ENCODE peak calls at places on chromosomes 11 and 22, in seven cellular contexts. Q, I, W, D, P, C and E are unnamed samples.

GRCh38 chr11:113288286-113288863 is 26.0 kb upstream of the TTC12 start:
- DNase-seq in P (no peak), Q (no peak), D (no peak), C (no peak), I (no peak), W (no peak), E (no peak)

GRCh38 chr22:39725351-39726035 is 154.9 kb downstream of the CACNA1I start:
- DNase-seq in Q (no peak), P (no peak), C (no peak), D (no peak), W (peak; percentile 35), I (no peak), E (no peak)

GRCh38 chr22:37060801-37061610 is 9.5 kb downstream of the KCTD17 start:
- DNase-seq in P (no peak), C (peak; percentile 64), D (no peak), I (no peak), W (no peak), Q (no peak), E (no peak)

GRCh38 chr11:92888701-92889100 is 80.8 kb upstream of the MTNR1B start:
- DNase-seq in C (no peak), Q (no peak), D (no peak), W (no peak), P (no peak), I (no peak), E (no peak)

GRCh38 chr11:75301602-75302345 is 49.7 kb downstream of the ARRB1 start:
- DNase-seq in I (no peak), D (peak; percentile 39), Q (no peak), C (no peak), W (no peak), P (peak; percentile 61), E (peak; percentile 50)

GRCh38 chr11:134511255-134511654 is 99.2 kb upstream of the B3GAT1 start:
- DNase-seq in W (no peak), C (no peak), P (no peak), Q (peak; percentile 3), I (no peak), D (no peak), E (no peak)

GRCh38 chr11:68343761-68344256 is 31.4 kb downstream of the LRP5 start:
- DNase-seq in Q (no peak), W (no peak), D (no peak), C (no peak), I (no peak), P (no peak), E (no peak)

GRCh38 chr22:36918730-36919129 is 5.3 kb downstream of the CSF2RB start:
- DNase-seq in W (no peak), I (no peak), D (no peak), Q (no peak), P (no peak), C (no peak), E (no peak)

GRCh38 chr11:126146454-126147192 is 64.8 kb downstream of the RPUSD4 start:
- DNase-seq in D (no peak), W (no peak), C (no peak), Q (no peak), I (no peak), P (no peak), E (no peak)

GRCh38 chr22:46196268-46196667 is 45.9 kb downstream of the PPARA start:
- DNase-seq in W (no peak), I (no peak), C (no peak), Q (no peak), D (peak; percentile 79), P (peak; percentile 83), E (peak; percentile 88)

GRCh38 chr11:101478587-101479375 is 105.0 kb downstream of the TRPC6 start:
- DNase-seq in C (no peak), P (no peak), I (peak; percentile 44), W (no peak), Q (no peak), D (no peak), E (no peak)

GRCh38 chr11:115215694-115216615 is 288.3 kb downstream of the CADM1 start:
- DNase-seq in W (no peak), P (no peak), I (no peak), Q (no peak), C (no peak), D (no peak), E (no peak)

DNA sequence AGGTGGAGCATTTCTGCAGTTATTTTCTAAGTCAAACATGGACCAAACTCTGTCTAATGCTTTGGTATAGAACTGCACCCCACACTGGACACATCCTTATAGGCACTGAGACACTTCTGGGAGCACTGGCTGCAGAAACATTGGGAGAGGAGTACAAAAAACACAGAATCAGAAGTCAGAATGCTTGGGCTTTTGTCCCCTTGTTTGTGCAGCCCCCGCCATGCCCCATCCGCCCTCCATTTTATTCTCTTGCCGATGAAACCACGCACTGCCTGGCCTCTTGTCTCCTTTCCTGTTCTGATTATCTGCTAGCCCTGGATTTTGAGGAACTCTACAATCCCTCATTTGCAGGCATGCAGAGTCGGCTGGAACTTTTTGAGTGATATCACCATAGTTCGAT is 1201.2 kb downstream of the TBC1D22A start:
- DNase-seq in Q (no peak), P (no peak), D (no peak), W (no peak), I (no peak), C (no peak), E (no peak)
- H3K9me3 ChIP-seq in Q (no peaks in the 10 kb centered on the region), P (no peaks in the 10 kb centered on the region), D (peaks cover 7% of the 10 kb centered on the region), W (peaks cover 5% of the 10 kb centered on the region), I (no peaks in the 10 kb centered on the region), C (no peaks in the 10 kb centered on the region), E (no peaks in the 10 kb centered on the region)

DNA sequence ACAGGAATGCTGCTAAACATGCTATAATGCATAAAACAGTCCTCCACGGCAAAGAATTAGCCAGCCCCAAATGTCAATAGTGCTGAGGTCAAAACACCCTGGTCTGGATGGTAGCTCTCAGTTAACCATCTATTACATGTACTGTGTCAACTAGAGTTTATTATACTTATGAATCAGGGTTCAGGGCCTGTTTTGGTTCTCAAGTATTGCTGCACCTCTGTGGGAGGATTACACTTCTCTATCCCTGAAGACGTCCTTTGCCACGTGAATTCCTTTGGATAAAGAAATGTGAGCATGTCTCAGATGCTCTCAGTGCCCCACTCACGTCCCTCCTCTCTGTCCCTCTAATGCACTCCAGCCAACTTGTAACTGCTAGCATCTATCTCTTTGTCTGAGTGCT is 53.4 kb downstream of the SLC1A2 start:
- DNase-seq in C (no peak), P (no peak), I (no peak), Q (no peak), W (no peak), D (no peak), E (no peak)
- H3K27ac ChIP-seq in C (no peak overlapping the region), P (peak overlapping the region; percentile 83), I (no peak overlapping the region), Q (peak overlapping the region; percentile 87), W (peak overlapping the region; percentile 80), D (peak overlapping the region; percentile 78), E (no peak overlapping the region)

DNA sequence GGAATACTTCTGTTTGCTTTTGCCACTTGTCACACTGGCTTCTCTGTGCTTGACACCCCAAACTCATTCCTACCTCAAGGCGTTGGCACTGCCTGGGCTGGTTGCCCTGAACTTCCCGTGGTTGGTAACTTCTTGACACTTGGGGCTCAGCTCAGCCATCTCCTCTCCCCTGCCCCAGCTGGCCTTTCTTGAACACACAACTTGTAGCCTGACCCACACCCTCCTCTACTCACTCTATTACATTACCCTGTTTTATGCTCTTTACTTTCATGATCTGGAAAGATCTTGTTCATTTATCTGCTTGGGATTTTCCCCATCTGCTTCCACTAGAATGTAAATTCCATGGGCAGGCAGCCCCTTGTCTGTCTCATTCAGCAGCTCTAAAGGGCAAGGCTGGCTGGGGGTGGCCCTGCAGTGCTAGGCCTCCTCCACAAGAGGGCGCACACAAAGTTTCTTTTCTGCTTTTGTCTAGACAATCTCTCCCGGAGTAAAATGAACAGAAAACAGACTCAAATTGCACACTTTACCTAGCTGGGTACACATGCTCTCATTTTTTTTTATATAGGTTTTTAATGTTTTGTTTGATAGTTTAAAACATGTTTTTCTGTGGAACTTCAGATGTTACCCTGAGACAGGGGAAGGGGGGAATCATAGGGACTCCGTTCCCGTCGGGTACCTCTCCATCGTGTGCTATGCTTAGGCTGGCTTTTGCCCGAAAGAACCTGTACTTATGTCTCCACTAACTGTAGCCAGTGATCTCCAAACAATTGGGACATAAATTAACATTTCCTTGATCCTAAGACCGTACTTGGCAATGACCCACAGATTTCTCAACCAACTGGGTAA is 16.4 kb upstream of the MRGPRX2 start:
- DNase-seq in C (peak; percentile 64), I (peak; percentile 62), D (peak; percentile 36), P (no peak), Q (peak; percentile 35), W (no peak), E (peak; percentile 64)
- H3K4me1 ChIP-seq in C (no peaks in the 10 kb centered on the region), I (peaks cover 4% of the 10 kb centered on the region), D (peaks cover 5% of the 10 kb centered on the region), P (peaks cover 3% of the 10 kb centered on the region), Q (no peaks in the 10 kb centered on the region), W (no peaks in the 10 kb centered on the region), E (no peaks in the 10 kb centered on the region)

DNA sequence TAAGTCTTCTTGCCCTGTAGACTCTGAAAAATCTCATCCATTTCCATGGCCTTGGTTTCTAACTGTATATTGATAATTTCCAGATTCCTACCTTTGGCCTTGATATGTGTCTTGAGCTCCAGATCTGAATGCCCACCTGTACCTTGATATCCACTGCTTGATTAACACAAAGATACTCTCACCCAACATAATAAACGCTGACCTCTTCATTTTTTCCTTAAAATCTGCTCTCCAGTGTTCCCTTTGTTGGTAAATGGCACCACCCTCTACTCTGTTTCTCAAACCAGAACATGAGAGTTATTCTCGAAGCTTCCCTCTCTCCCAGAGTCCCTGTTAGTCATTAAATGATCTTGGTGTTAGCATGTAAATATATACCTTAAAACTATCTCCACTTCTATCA is 13.4 kb downstream of the TUG1 start:
- DNase-seq in P (no peak), I (no peak), D (no peak), W (no peak), Q (no peak), C (no peak), E (no peak)
- H3K9me3 ChIP-seq in P (no peaks in the 10 kb centered on the region), I (peaks cover 27% of the 10 kb centered on the region), D (peaks cover 89% of the 10 kb centered on the region), W (peaks cover 91% of the 10 kb centered on the region), Q (no peaks in the 10 kb centered on the region), C (peaks cover 4% of the 10 kb centered on the region), E (no peaks in the 10 kb centered on the region)

GRCh38 chr11:119567667-119568582 is 145.0 kb upstream of the THY1 start:
- DNase-seq in W (no peak), Q (no peak), D (no peak), I (no peak), C (no peak), P (peak; percentile 31), E (no peak)
- H3K27ac ChIP-seq in W (no peak overlapping the region), Q (no peak overlapping the region), D (peak overlapping the region; percentile 54), I (no peak overlapping the region), C (no peak overlapping the region), P (peak overlapping the region; percentile 46), E (no peak overlapping the region)

GRCh38 chr11:57314221-57314973 is 10.4 kb downstream of the TNKS1BP1 start:
- DNase-seq in P (no peak), D (no peak), Q (no peak), W (no peak), C (no peak), I (no peak), E (peak; percentile 8)

GRCh38 chr11:57315491-57315890 is 9.3 kb downstream of the TNKS1BP1 start:
- DNase-seq in W (no peak), C (no peak), Q (no peak), I (no peak), D (no peak), P (no peak), E (peak; percentile 15)

GRCh38 chr11:57318178-57318577 is 6.6 kb downstream of the TNKS1BP1 start:
- DNase-seq in C (no peak), Q (no peak), W (no peak), P (peak; percentile 70), D (no peak), I (no peak), E (peak; percentile 79)

GRCh38 chr11:57313788-57314135 is 11.0 kb downstream of the TNKS1BP1 start:
- DNase-seq in I (no peak), W (no peak), C (no peak), Q (no peak), D (no peak), P (no peak), E (no peak)

GRCh38 chr11:57316017-57316416 is 8.7 kb downstream of the TNKS1BP1 start:
- DNase-seq in W (no peak), P (no peak), Q (no peak), C (no peak), I (no peak), D (no peak), E (peak; percentile 55)
- H3K4me1 ChIP-seq in W (peaks cover 43% of the 10 kb centered on the region), P (peaks cover 80% of the 10 kb centered on the region), Q (peaks cover 27% of the 10 kb centered on the region), C (peaks cover 8% of the 10 kb centered on the region), I (peaks cover 83% of the 10 kb centered on the region), D (peaks cover 100% of the 10 kb centered on the region), E (peaks cover 16% of the 10 kb centered on the region)